ENCODE peak calls at places on chromosomes 7 and 10, in six cellular contexts. M is psoas muscle, G is endodermal cell, S is heart right ventricle, F is keratinocyte, O is neuronal stem cell. Y is an unnamed sample. For H3K36me3, the result is how much of the 10 kb centered on the place peaks cover.

GRCh38 chr10:131729938-131730660 is 170.7 kb upstream of the PPP2R2D start:
- DNase-seq in F (no peak), O (no peak), G (peak), M (no peak), S (no peak), Y (no peak)

GRCh38 chr10:61100882-61101281 is 156.9 kb upstream of the RHOBTB1 start:
- DNase-seq in O (no peak), S (no peak), F (no peak), G (no peak), M (no peak), Y (peak)

GRCh38 chr7:16867328-16867727 is 14.5 kb downstream of the AGR3 start:
- DNase-seq in M (no peak), S (no peak), O (no peak), F (no peak), G (no peak), Y (no peak)

GRCh38 chr7:50085344-50085743 is 7.7 kb downstream of the ZPBP start:
- DNase-seq in M (no peak), S (peak), G (peak), F (no peak), O (no peak), Y (no peak)

GRCh38 chr7:102072636-102073209 is 213.9 kb upstream of the SH2B2 start:
- DNase-seq in O (no peak), F (no peak), M (no peak), S (no peak), G (no peak), Y (no peak)

GRCh38 chr7:102097601-102098161 is 189.0 kb upstream of the SH2B2 start:
- DNase-seq in F (no peak), G (peak), M (no peak), O (peak), S (no peak), Y (no peak)

GRCh38 chr7:43492906-43493305 is 90.0 kb upstream of the STK17A start:
- DNase-seq in M (no peak), S (no peak), G (no peak), F (no peak), O (no peak), Y (no peak)

GRCh38 chr7:155190608-155191536 is 106.8 kb upstream of the INSIG1 start:
- DNase-seq in F (no peak), S (peak), M (peak), G (peak), O (peak), Y (peak)

GRCh38 chr7:130397056-130397455 is 16.8 kb downstream of the CPA1 start:
- DNase-seq in O (no peak), S (no peak), G (no peak), F (no peak), M (no peak), Y (no peak)

GRCh38 chr10:113236998-113237397 is 287.0 kb downstream of the TCF7L2 start:
- DNase-seq in F (no peak), M (no peak), O (no peak), S (no peak), G (no peak), Y (no peak)

GRCh38 chr7:47488205-47488968 is 93.5 kb downstream of the TNS3 start:
- DNase-seq in F (no peak), S (no peak), G (peak), M (no peak), O (no peak), Y (peak)

GRCh38 chr7:22726849-22727792 is at the start of gene IL6:
- DNase-seq in G (peak), M (peak), O (no peak), S (peak), F (peak), Y (no peak)

GRCh38 chr10:70954373-70954772 is 66.0 kb upstream of the PCBD1 start:
- DNase-seq in G (no peak), S (no peak), M (no peak), F (no peak), O (peak), Y (no peak)

GRCh38 chr10:113533801-113534200 is 19.1 kb upstream of the HABP2 start:
- DNase-seq in G (peak), F (no peak), M (no peak), O (no peak), S (no peak), Y (no peak)

GRCh38 chr7:149140784-149141183 is 6.5 kb upstream of the ZNF398 start:
- DNase-seq in M (no peak), S (no peak), G (no peak), O (no peak), F (no peak), Y (no peak)

GRCh38 chr7:87735360-87735759 is 107.2 kb downstream of the RUNDC3B start:
- DNase-seq in S (no peak), F (no peak), G (no peak), M (no peak), O (no peak), Y (no peak)

GRCh38 chr7:104643587-104644217 is 315.3 kb downstream of the LHFPL3 start:
- DNase-seq in O (peak), S (no peak), M (no peak), G (peak), F (no peak), Y (peak)

GRCh38 chr7:129569811-129570215 is 41.7 kb upstream of the NRF1 start:
- DNase-seq in M (no peak), O (no peak), G (no peak), S (no peak), F (peak), Y (no peak)

GRCh38 chr10:129756912-129757861 is 206.9 kb downstream of the EBF3 start:
- DNase-seq in O (no peak), F (no peak), M (no peak), S (peak), G (peak), Y (no peak)

GRCh38 chr10:46286991-46287693 is at the start of gene ANTXRL:
- DNase-seq in M (no peak), G (peak), F (no peak), S (no peak), O (no peak), Y (no peak)

GRCh38 chr10:107232013-107232412 is 67.5 kb upstream of the SORCS1 start:
- DNase-seq in G (no peak), O (no peak), S (no peak), M (no peak), F (no peak), Y (no peak)

GRCh38 chr7:149161241-149161848 is 14.1 kb downstream of the ZNF398 start:
- DNase-seq in G (no peak), F (no peak), M (no peak), O (no peak), S (no peak), Y (no peak)

GRCh38 chr10:11724938-11725776 is 17.0 kb upstream of the ECHDC3 start:
- DNase-seq in M (no peak), O (peak), G (no peak), S (peak), F (no peak), Y (peak)

GRCh38 chr10:74542077-74542476 is 284.3 kb upstream of the KAT6B start:
- DNase-seq in O (no peak), M (no peak), F (no peak), S (no peak), G (no peak), Y (no peak)

GRCh38 chr10:52597189-52597863 is 175.3 kb downstream of the MBL2 start:
- DNase-seq in M (no peak), S (no peak), F (no peak), G (no peak), O (no peak), Y (no peak)

GRCh38 chr7:5647816-5648215 is 133.6 kb downstream of the RNF216 start:
- DNase-seq in O (no peak), S (no peak), F (no peak), G (no peak), M (no peak), Y (no peak)
- H3K36me3 ChIP-seq in O (half or more), S (half or more), F (under half), G (half or more), M (half or more), Y (under half)

GRCh38 chr10:13792011-13792410 is 205.2 kb downstream of the PRPF18 start:
- DNase-seq in M (peak), G (no peak), S (peak), O (no peak), F (no peak), Y (no peak)
- H3K36me3 ChIP-seq in M (under half), G (under half), S (half or more), O (half or more), F (under half), Y (under half)

GRCh38 chr10:351770-352318 is 216.6 kb downstream of the ZMYND11 start:
- DNase-seq in S (no peak), G (peak), F (no peak), M (no peak), O (no peak), Y (no peak)
- H3K36me3 ChIP-seq in S (half or more), G (under half), F (under half), M (half or more), O (half or more), Y (under half)

GRCh38 chr7:106254525-106255128 is 30.2 kb downstream of the NAMPT start:
- DNase-seq in O (no peak), G (no peak), F (no peak), M (no peak), S (no peak), Y (no peak)
- H3K36me3 ChIP-seq in O (half or more), G (half or more), F (under half), M (half or more), S (half or more), Y (under half)

GRCh38 chr7:85022064-85022697 is 164.7 kb downstream of the SEMA3D start:
- DNase-seq in O (no peak), F (no peak), G (no peak), S (no peak), M (no peak), Y (no peak)
- H3K36me3 ChIP-seq in O (under half), F (under half), G (under half), S (under half), M (under half), Y (under half)

Y was measured in WERI-Rb-1.